ENCODE peak calls at places on chromosomes 4 and X, in six cellular contexts. One of them, this sample, is unnamed.
A peak's percentile ranks its signal among the peaks of the same experiment; 100 is the strongest.

GRCh38 chr4:95284668-95285067 is 264.1 kb downstream of the UNC5C start:
- DNase-seq in right atrium auricular region: no peak
- DNase-seq in lower lobe of right lung: no peak
- DNase-seq in cardiac fibroblast: no peak
- DNase-seq in neural progenitor cell: no peak
- DNase-seq in dorsolateral prefrontal cortex: no peak
- DNase-seq in this sample: no peak

GRCh38 chr4:121189811-121190210 is 25.7 kb upstream of the TNIP3 start:
- DNase-seq in right atrium auricular region: no peak
- DNase-seq in lower lobe of right lung: no peak
- DNase-seq in cardiac fibroblast: no peak
- DNase-seq in neural progenitor cell: no peak
- DNase-seq in dorsolateral prefrontal cortex: no peak
- DNase-seq in this sample: no peak

GRCh38 chrX:121987163-121987562 is 939.8 kb downstream of the GLUD2 start:
- DNase-seq in right atrium auricular region: no peak
- DNase-seq in lower lobe of right lung: no peak
- DNase-seq in cardiac fibroblast: peak; percentile 47
- DNase-seq in neural progenitor cell: no peak
- DNase-seq in dorsolateral prefrontal cortex: no peak
- DNase-seq in this sample: no peak

GRCh38 chr4:89331197-89331596 is 23.6 kb upstream of the GPRIN3 start:
- DNase-seq in right atrium auricular region: no peak
- DNase-seq in lower lobe of right lung: no peak
- DNase-seq in cardiac fibroblast: no peak
- DNase-seq in neural progenitor cell: no peak
- DNase-seq in dorsolateral prefrontal cortex: no peak
- DNase-seq in this sample: no peak

GRCh38 chrX:115392031-115392430 is 102.5 kb downstream of the LUZP4 start:
- DNase-seq in right atrium auricular region: no peak
- DNase-seq in lower lobe of right lung: no peak
- DNase-seq in cardiac fibroblast: no peak
- DNase-seq in neural progenitor cell: no peak
- DNase-seq in dorsolateral prefrontal cortex: no peak
- DNase-seq in this sample: no peak

GRCh38 chr4:159549092-159549491 is 446.2 kb downstream of the RAPGEF2 start:
- DNase-seq in right atrium auricular region: no peak
- DNase-seq in lower lobe of right lung: no peak
- DNase-seq in cardiac fibroblast: no peak
- DNase-seq in neural progenitor cell: no peak
- DNase-seq in dorsolateral prefrontal cortex: no peak
- DNase-seq in this sample: no peak

GRCh38 chr4:3009422-3009821 is 46.1 kb downstream of the GRK4 start:
- DNase-seq in right atrium auricular region: no peak
- DNase-seq in lower lobe of right lung: no peak
- DNase-seq in cardiac fibroblast: peak; percentile 17
- DNase-seq in neural progenitor cell: peak; percentile 65
- DNase-seq in dorsolateral prefrontal cortex: no peak
- DNase-seq in this sample: no peak

GRCh38 chr4:42656736-42656985 is 244 bp downstream of the ATP8A1 start:
- DNase-seq in right atrium auricular region: no peak
- DNase-seq in lower lobe of right lung: no peak
- DNase-seq in cardiac fibroblast: no peak
- DNase-seq in neural progenitor cell: no peak
- DNase-seq in dorsolateral prefrontal cortex: no peak
- DNase-seq in this sample: no peak

GRCh38 chr4:115688961-115689360 is 575.5 kb upstream of the NDST4 start:
- DNase-seq in right atrium auricular region: no peak
- DNase-seq in lower lobe of right lung: no peak
- DNase-seq in cardiac fibroblast: no peak
- DNase-seq in neural progenitor cell: no peak
- DNase-seq in dorsolateral prefrontal cortex: no peak
- DNase-seq in this sample: no peak

GRCh38 chr4:84877051-84877833 is 89.2 kb downstream of the WDFY3 start:
- DNase-seq in right atrium auricular region: no peak
- DNase-seq in lower lobe of right lung: no peak
- DNase-seq in cardiac fibroblast: peak; percentile 90
- DNase-seq in neural progenitor cell: no peak
- DNase-seq in dorsolateral prefrontal cortex: no peak
- DNase-seq in this sample: no peak

GRCh38 chrX:63250253-63250868 is 100.8 kb downstream of the SPIN4 start:
- DNase-seq in right atrium auricular region: no peak
- DNase-seq in lower lobe of right lung: no peak
- DNase-seq in cardiac fibroblast: peak; percentile 88
- DNase-seq in neural progenitor cell: peak; percentile 73
- DNase-seq in dorsolateral prefrontal cortex: peak; percentile 8
- DNase-seq in this sample: peak; percentile 23

GRCh38 chr4:105520819-105521790 is 31.3 kb upstream of the ARHGEF38 start:
- DNase-seq in right atrium auricular region: no peak
- DNase-seq in lower lobe of right lung: no peak
- DNase-seq in cardiac fibroblast: peak; percentile 62
- DNase-seq in neural progenitor cell: peak; percentile 68
- DNase-seq in dorsolateral prefrontal cortex: peak; percentile 6
- DNase-seq in this sample: peak; percentile 2

GRCh38 chr4:88584471-88584900 is 7.8 kb upstream of the HERC3 start:
- DNase-seq in right atrium auricular region: no peak
- DNase-seq in lower lobe of right lung: no peak
- DNase-seq in cardiac fibroblast: no peak
- DNase-seq in neural progenitor cell: peak; percentile 57
- DNase-seq in dorsolateral prefrontal cortex: peak; percentile 26
- DNase-seq in this sample: no peak